ENCODE peak calls at places on chromosomes 2 and 18, in eight cellular contexts. H is adipocyte, Z is cardiac muscle cell, U is spleen, Y is adrenal gland, G is fibroblast of lung, D is PC-3, N is right lobe of liver. F is an unnamed sample.

GRCh38 chr2:98744595-98744994 is 13.7 kb upstream of the MGAT4A start:
- DNase-seq in D (no peak), Y (no peak), N (no peak), U (no peak), G (no peak), H (no peak), Z (no peak), F (no peak)

GRCh38 chr2:109238580-109238979 is 109.6 kb downstream of the SH3RF3 start:
- DNase-seq in N (peak; percentile 77), Y (peak; percentile 74), U (peak; percentile 95), Z (no peak), D (peak; percentile 33), G (peak; percentile 69), H (peak; percentile 94), F (no peak)

GRCh38 chr2:127196998-127197397 is 23.1 kb downstream of the CYP27C1 start:
- DNase-seq in H (no peak), Z (no peak), Y (no peak), D (peak; percentile 72), N (no peak), U (no peak), G (no peak), F (no peak)

GRCh38 chr2:30492619-30493018 is 45.6 kb downstream of the LCLAT1 start:
- DNase-seq in Z (no peak), Y (no peak), D (peak; percentile 30), U (no peak), H (peak; percentile 43), N (no peak), G (no peak), F (no peak)

GRCh38 chr2:237572742-237573101 is 6.3 kb downstream of the PRLH start:
- DNase-seq in H (no peak), G (no peak), Y (no peak), U (peak; percentile 51), D (no peak), Z (no peak), N (peak; percentile 67), F (no peak)

GRCh38 chr2:95266781-95267430 is 7.3 kb upstream of the PROM2 start:
- DNase-seq in N (no peak), Y (no peak), D (no peak), G (no peak), Z (no peak), U (peak; percentile 66), H (no peak), F (no peak)

GRCh38 chr18:39753178-39753577 is 2187.6 kb upstream of the CELF4 start:
- DNase-seq in U (no peak), Z (no peak), N (no peak), Y (no peak), G (no peak), H (no peak), D (no peak), F (no peak)

GRCh38 chr2:34949316-34949715 is 1350.2 kb upstream of the FAM98A start:
- DNase-seq in D (no peak), N (no peak), Z (no peak), H (no peak), Y (no peak), G (no peak), U (no peak), F (no peak)

GRCh38 chr2:120630031-120630701 is 105.5 kb upstream of the GLI2 start:
- DNase-seq in D (peak; percentile 57), Z (no peak), N (no peak), G (no peak), U (peak; percentile 51), Y (no peak), H (no peak), F (no peak)

GRCh38 chr18:55419132-55419938 is 168.7 kb downstream of the TCF4 start:
- DNase-seq in Z (peak; percentile 16), N (no peak), Y (no peak), U (no peak), G (peak; percentile 53), H (no peak), D (no peak), F (no peak)

GRCh38 chr2:234989183-234989701 is 37.4 kb downstream of the SH3BP4 start:
- DNase-seq in D (peak; percentile 96), H (no peak), U (no peak), Z (no peak), Y (peak; percentile 94), N (peak; percentile 89), G (peak; percentile 73), F (peak; percentile 97)

GRCh38 chr2:43135583-43135982 is 90.8 kb downstream of the ZFP36L2 start:
- DNase-seq in Y (no peak), N (no peak), D (no peak), G (no peak), U (peak; percentile 59), H (no peak), Z (no peak), F (no peak)

GRCh38 chr2:20484810-20485611 is 38.1 kb downstream of the RHOB start:
- DNase-seq in N (no peak), G (no peak), Y (peak; percentile 14), U (no peak), H (no peak), Z (no peak), D (no peak), F (no peak)

GRCh38 chr2:1864301-1864980 is 120.1 kb upstream of the PXDN start:
- DNase-seq in U (no peak), Z (no peak), N (no peak), H (no peak), D (no peak), Y (no peak), G (no peak), F (no peak)

GRCh38 chr2:146220957-146221356 is 1623.9 kb upstream of the ACVR2A start:
- DNase-seq in N (no peak), Z (no peak), H (no peak), G (no peak), Y (no peak), D (no peak), U (no peak), F (no peak)

GRCh38 chr2:67848551-67848950 is 214.3 kb downstream of the C1D start:
- DNase-seq in H (no peak), Z (no peak), N (no peak), Y (no peak), G (no peak), D (no peak), U (no peak), F (no peak)

GRCh38 chr2:19774788-19775156 is 127.0 kb downstream of the TTC32 start:
- DNase-seq in G (no peak), H (peak; percentile 59), D (no peak), U (no peak), N (no peak), Y (no peak), Z (peak; percentile 20), F (no peak)

GRCh38 chr2:24411488-24412146 is 51.3 kb upstream of the ITSN2 start:
- DNase-seq in U (no peak), Y (no peak), H (no peak), N (no peak), Z (no peak), G (no peak), D (no peak), F (no peak)

GRCh38 chr2:18988557-18989232 is 369.7 kb downstream of the OSR1 start:
- DNase-seq in H (peak; percentile 50), N (no peak), G (peak; percentile 13), Z (peak; percentile 46), Y (no peak), U (no peak), D (no peak), F (no peak)

GRCh38 chr2:3290655-3291054 is 87.0 kb downstream of the EIPR1 start:
- DNase-seq in D (no peak), H (no peak), N (peak; percentile 28), Y (no peak), U (no peak), Z (no peak), G (no peak), F (no peak)
- H3K9me3 ChIP-seq in D (no peaks in the 10 kb centered on the region), H (no peaks in the 10 kb centered on the region), N (no peaks in the 10 kb centered on the region), Y (no peaks in the 10 kb centered on the region), U (no peaks in the 10 kb centered on the region), Z (no peaks in the 10 kb centered on the region), G (no peaks in the 10 kb centered on the region), F (no peaks in the 10 kb centered on the region)

DNA sequence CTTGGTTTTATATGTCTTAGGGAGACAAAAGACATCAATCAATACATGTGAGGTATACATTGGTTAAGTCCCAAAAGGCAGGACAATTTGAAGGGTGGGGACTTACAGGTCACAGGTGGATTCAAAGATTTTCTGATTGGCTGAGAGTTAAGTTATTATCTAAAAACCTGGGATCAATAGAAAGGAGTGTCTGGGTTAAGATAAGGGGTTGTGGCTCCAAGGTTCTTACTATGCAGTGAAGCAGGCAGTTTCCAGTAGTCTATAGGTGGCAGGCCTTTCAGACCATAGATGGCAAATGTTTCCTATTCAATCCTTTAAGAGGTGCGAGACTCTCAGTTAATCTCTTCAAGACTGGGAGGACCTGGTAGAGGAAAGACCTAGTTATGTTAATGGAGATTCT is 42.1 kb upstream of the NEB start:
- DNase-seq in D (no peak), G (no peak), N (no peak), U (no peak), Y (no peak), H (no peak), Z (no peak), F (no peak)
- H3K4me3 ChIP-seq in D (no peak overlapping the region), G (no peak overlapping the region), N (no peak overlapping the region), U (no peak overlapping the region), Y (no peak overlapping the region), H (no peak overlapping the region), Z (no peak overlapping the region), F (no peak overlapping the region)

GRCh38 chr2:159043710-159044109 is 75.3 kb downstream of the TANC1 start:
- DNase-seq in H (no peak), Y (no peak), G (no peak), N (no peak), D (no peak), U (no peak), Z (no peak), F (no peak)
- H3K9me3 ChIP-seq in H (no peaks in the 10 kb centered on the region), Y (no peaks in the 10 kb centered on the region), G (no peaks in the 10 kb centered on the region), N (no peaks in the 10 kb centered on the region), D (no peaks in the 10 kb centered on the region), U (no peaks in the 10 kb centered on the region), Z (no peaks in the 10 kb centered on the region), F (no peaks in the 10 kb centered on the region)

GRCh38 chr2:228699888-228700287 is 518.4 kb upstream of the SPHKAP start:
- DNase-seq in D (peak; percentile 9), G (no peak), U (no peak), Z (no peak), Y (no peak), N (no peak), H (no peak), F (no peak)

GRCh38 chr2:228701506-228701905 is 520.0 kb upstream of the SPHKAP start:
- DNase-seq in G (no peak), H (no peak), N (no peak), Y (no peak), Z (no peak), U (no peak), D (no peak), F (no peak)

GRCh38 chr2:228700638-228701037 is 519.2 kb upstream of the SPHKAP start:
- DNase-seq in N (no peak), Z (no peak), U (no peak), Y (no peak), H (no peak), D (peak; percentile 68), G (peak; percentile 87), F (no peak)

GRCh38 chr2:228705331-228705730 is 523.8 kb upstream of the SPHKAP start:
- DNase-seq in H (no peak), Y (no peak), Z (no peak), N (no peak), U (no peak), D (no peak), G (no peak), F (no peak)

DNA sequence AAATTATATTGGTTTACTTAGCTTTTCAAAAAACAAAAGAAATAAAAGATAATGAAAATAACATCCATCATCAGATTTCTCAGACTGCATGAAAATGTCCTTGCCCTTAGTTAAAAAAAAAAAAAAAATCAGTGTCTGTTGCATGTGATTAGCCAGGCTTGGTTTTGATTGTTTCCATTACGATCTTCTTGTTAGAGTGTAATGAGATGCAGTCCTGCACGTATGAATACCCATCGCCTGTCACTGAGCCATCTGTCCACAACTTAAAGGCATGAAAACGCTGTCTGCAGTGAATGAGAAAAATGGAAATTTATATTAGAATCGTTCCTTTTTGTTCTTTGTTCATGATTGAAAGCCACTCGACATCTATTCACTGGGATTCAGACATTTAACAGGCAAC is 521.6 kb upstream of the SPHKAP start:
- DNase-seq in D (no peak), U (no peak), N (no peak), G (no peak), Y (no peak), Z (no peak), H (no peak), F (no peak)
- H3K4me3 ChIP-seq in D (no peak overlapping the region), U (no peak overlapping the region), N (no peak overlapping the region), G (no peak overlapping the region), Y (no peak overlapping the region), Z (no peak overlapping the region), H (no peak overlapping the region), F (no peak overlapping the region)